ENCODE peak calls at places on chromosomes 13 and 19, in ten cellular contexts. C is pancreas, Z is mammary epithelial cell, B is psoas muscle, N is fibroblast of lung, R is PC-3, Y is WERI-Rb-1, K is fibroblast of pulmonary artery, F is left ventricle myocardium inferior, U is suprapubic skin. A is an unnamed sample.
A peak's percentile ranks its signal among the peaks of the same experiment; 100 is the strongest.

GRCh38 chr13:48404952-48405351 is 8.0 kb downstream of the LPAR6 start:
- DNase-seq in C (no peak), Y (no peak), K (no peak), N (no peak), U (no peak), B (no peak), R (no peak), F (no peak), Z (no peak), A (no peak)

GRCh38 chr13:24022568-24022967 is 125.3 kb upstream of the C1QTNF9B start:
- DNase-seq in F (no peak), B (no peak), N (no peak), K (peak; percentile 18), U (no peak), Z (no peak), R (no peak), Y (no peak), C (no peak), A (no peak)

GRCh38 chr13:97324115-97324514 is 102.0 kb downstream of the MBNL2 start:
- DNase-seq in N (no peak), C (no peak), B (no peak), U (no peak), Y (no peak), R (no peak), F (no peak), Z (no peak), K (no peak), A (no peak)

GRCh38 chr19:30073152-30074000 is 131.3 kb downstream of the URI1 start:
- DNase-seq in Z (no peak), R (no peak), N (no peak), C (peak; percentile 23), U (peak; percentile 63), K (no peak), B (peak; percentile 19), Y (no peak), F (no peak), A (no peak)

GRCh38 chr19:6680141-6680540 is 10.2 kb upstream of the TNFSF14 start:
- DNase-seq in Z (peak; percentile 82), B (no peak), F (no peak), K (no peak), U (no peak), Y (no peak), R (peak; percentile 83), C (no peak), N (no peak), A (no peak)

GRCh38 chr13:20414475-20415287 is 111.0 kb downstream of the CRYL1 start:
- DNase-seq in N (no peak), C (no peak), U (peak; percentile 73), R (no peak), K (no peak), Y (no peak), F (no peak), B (no peak), Z (no peak), A (no peak)

GRCh38 chr19:27964165-27964564 is 1248.8 kb downstream of the UQCRFS1 start:
- DNase-seq in R (no peak), Z (no peak), F (no peak), B (no peak), C (no peak), U (no peak), K (peak; percentile 26), N (no peak), Y (no peak), A (no peak)

GRCh38 chr13:51971520-51972426 is 39.5 kb downstream of the ATP7B start:
- DNase-seq in B (no peak), Y (no peak), Z (no peak), N (no peak), K (no peak), F (no peak), R (no peak), U (no peak), C (no peak), A (no peak)

GRCh38 chr19:13056052-13056660 is 46.5 kb downstream of the LYL1 start:
- DNase-seq in Y (no peak), R (peak; percentile 97), Z (peak; percentile 90), K (peak; percentile 78), U (peak; percentile 91), B (no peak), N (peak; percentile 56), C (no peak), F (peak; percentile 61), A (peak; percentile 67)

GRCh38 chr13:77583551-77583950 is 48.0 kb downstream of the SCEL start:
- DNase-seq in Y (no peak), K (no peak), N (no peak), R (no peak), F (no peak), U (no peak), B (no peak), C (no peak), Z (no peak), A (no peak)

GRCh38 chr13:62879071-62879470 is 1463.4 kb upstream of the PCDH20 start:
- DNase-seq in U (no peak), N (peak; percentile 5), K (peak; percentile 33), C (no peak), Y (no peak), F (no peak), B (no peak), Z (no peak), R (peak; percentile 11), A (peak; percentile 1)

GRCh38 chr13:49980266-49980665 is 16.6 kb upstream of the TRIM13 start:
- DNase-seq in B (no peak), Z (no peak), C (no peak), N (no peak), K (peak; percentile 10), U (no peak), F (no peak), Y (no peak), R (no peak), A (no peak)

GRCh38 chr13:23433171-23434153 is at the start of gene SACS:
- DNase-seq in Y (peak; percentile 68), N (peak; percentile 39), F (no peak), C (peak; percentile 74), K (peak; percentile 48), R (peak; percentile 17), B (peak; percentile 66), U (no peak), Z (peak; percentile 31), A (no peak)

GRCh38 chr19:55913643-55914268 is 18.4 kb downstream of the NLRP13 start:
- DNase-seq in R (peak; percentile 39), N (no peak), C (no peak), U (no peak), K (no peak), F (no peak), Z (no peak), Y (no peak), B (no peak), A (no peak)

GRCh38 chr19:6551607-6552450 is 21.0 kb downstream of the TNFSF9 start:
- DNase-seq in N (no peak), C (no peak), Y (peak; percentile 56), B (peak; percentile 56), Z (no peak), U (no peak), R (no peak), F (no peak), K (no peak), A (no peak)

GRCh38 chr19:28492201-28492600 is 720.8 kb downstream of the UQCRFS1 start:
- DNase-seq in R (no peak), Y (no peak), B (no peak), N (no peak), Z (no peak), F (no peak), U (no peak), K (no peak), C (no peak), A (no peak)

GRCh38 chr19:12642506-12642905 is 24.0 kb downstream of the MAN2B1 start:
- DNase-seq in N (no peak), K (no peak), U (no peak), C (no peak), B (no peak), R (no peak), F (no peak), Z (no peak), Y (no peak), A (no peak)

GRCh38 chr13:109141716-109142115 is 512.3 kb downstream of the MYO16 start:
- DNase-seq in K (no peak), U (no peak), B (no peak), R (no peak), Y (no peak), Z (no peak), F (no peak), N (no peak), C (no peak), A (no peak)

GRCh38 chr13:51278426-51279130 is 56.4 kb downstream of the FAM124A start:
- DNase-seq in U (no peak), K (no peak), B (no peak), Z (no peak), F (no peak), N (no peak), C (no peak), R (no peak), Y (no peak), A (no peak)

GRCh38 chr19:40322271-40322610 is 26.0 kb downstream of the C19orf47 start:
- DNase-seq in R (no peak), U (no peak), K (peak; percentile 8), Z (no peak), F (no peak), C (no peak), Y (no peak), B (no peak), N (no peak), A (no peak)

GRCh38 chr19:9741476-9742171 is 26.9 kb downstream of the ZNF846 start:
- DNase-seq in R (peak; percentile 90), C (no peak), F (no peak), B (no peak), N (no peak), Y (no peak), U (no peak), Z (peak; percentile 20), K (no peak), A (no peak)

GRCh38 chr19:47157455-47158321 is 27.1 kb downstream of the SAE1 start:
- DNase-seq in F (peak; percentile 45), U (peak; percentile 79), B (no peak), C (no peak), N (peak; percentile 51), Z (no peak), Y (no peak), K (peak; percentile 86), R (peak; percentile 49), A (no peak)
- H3K4me3 ChIP-seq in F (peak overlapping the region; percentile 31), U (peak overlapping the region; percentile 4), B (peak overlapping the region; percentile 22), C (no peak overlapping the region), N (no peak overlapping the region), Z (no peak overlapping the region), Y (no peak overlapping the region), K (no peak overlapping the region), R (no peak overlapping the region), A (no peak overlapping the region)

GRCh38 chr13:94119360-94119936 is 360.0 kb downstream of the DCT start:
- DNase-seq in R (no peak), C (no peak), Z (no peak), N (no peak), U (no peak), F (no peak), B (no peak), Y (no peak), K (no peak), A (no peak)
- TF ChIP-seq CTCF in R (no peak), C (no peak), Z (no peak), N (no peak), U (no peak), F (no peak), B (no peak), Y (peak; percentile 28), K (no peak), A (peak; percentile 4)

GRCh38 chr19:52258426-52258825 is 11.0 kb upstream of the ZNF766 start:
- DNase-seq in Y (no peak), F (no peak), N (no peak), U (no peak), R (no peak), K (peak; percentile 43), Z (no peak), C (no peak), B (no peak), A (no peak)
- H3K4me3 ChIP-seq in Y (no peak overlapping the region), F (no peak overlapping the region), N (no peak overlapping the region), U (no peak overlapping the region), R (no peak overlapping the region), K (no peak overlapping the region), Z (no peak overlapping the region), C (no peak overlapping the region), B (no peak overlapping the region), A (no peak overlapping the region)

GRCh38 chr19:18961767-18962423 is 20.9 kb upstream of the HOMER3 start:
- DNase-seq in Z (no peak), N (no peak), Y (no peak), K (no peak), B (no peak), R (peak; percentile 1), U (no peak), C (no peak), F (no peak), A (no peak)
- TF ChIP-seq CTCF in Z (no peak), N (no peak), Y (no peak), K (no peak), B (no peak), R (no peak), U (no peak), C (no peak), F (no peak), A (no peak)